ENCODE peak calls at places on chromosomes 3 and 15, in six cellular contexts. X, C, J, L, G and B are unnamed samples.

GRCh38 chr15:74035121-74035829 is 40.8 kb downstream of the PML start:
- DNase-seq in G (no peak), J (no peak), L (no peak), C (no peak), X (no peak), B (no peak)

GRCh38 chr3:32222950-32223349 is 15.5 kb upstream of the CMTM8 start:
- DNase-seq in G (no peak), L (no peak), C (no peak), X (no peak), J (no peak), B (no peak)

GRCh38 chr3:59559721-59560514 is 510.1 kb upstream of the CFAP20DC start:
- DNase-seq in C (no peak), L (no peak), J (no peak), G (no peak), X (no peak), B (no peak)

GRCh38 chr15:65049418-65049840 is 4.2 kb downstream of the SLC51B start:
- DNase-seq in X (peak), J (peak), G (peak), L (peak), C (peak), B (peak)

GRCh38 chr3:46312996-46313395 is 40.9 kb upstream of the CCR2 start:
- DNase-seq in J (no peak), G (peak), C (no peak), X (no peak), L (peak), B (no peak)

GRCh38 chr15:62549345-62549970 is 384.4 kb upstream of the C2CD4B start:
- DNase-seq in G (no peak), C (no peak), J (peak), X (peak), L (no peak), B (peak)

GRCh38 chr3:187264051-187264450 is 27.5 kb downstream of the MASP1 start:
- DNase-seq in G (no peak), C (no peak), J (peak), L (no peak), X (no peak), B (no peak)

GRCh38 chr3:177426151-177426904 is 229.0 kb upstream of the TBL1XR1 start:
- DNase-seq in C (no peak), X (no peak), J (no peak), G (no peak), L (no peak), B (no peak)

GRCh38 chr15:63870403-63871209 is 36.9 kb upstream of the HERC1 start:
- DNase-seq in X (peak), G (no peak), J (peak), C (peak), L (no peak), B (no peak)

GRCh38 chr3:130609580-130609979 is 92.6 kb downstream of the COL6A6 start:
- DNase-seq in C (no peak), J (no peak), G (no peak), X (no peak), L (no peak), B (no peak)

GRCh38 chr3:34864011-34864410 is 775.3 kb upstream of the ARPP21 start:
- DNase-seq in L (no peak), G (no peak), J (no peak), C (no peak), X (no peak), B (no peak)

GRCh38 chr3:50201573-50202315 is 3.3 kb upstream of the SLC38A3 start:
- DNase-seq in L (no peak), X (no peak), C (no peak), J (no peak), G (no peak), B (no peak)

GRCh38 chr3:41131224-41131623 is 68.1 kb upstream of the CTNNB1 start:
- DNase-seq in L (no peak), J (no peak), C (peak), G (no peak), X (peak), B (no peak)

GRCh38 chr15:84588053-84588874 is 12.5 kb upstream of the ZSCAN2 start:
- DNase-seq in L (peak), C (peak), G (peak), J (peak), X (peak), B (peak)

GRCh38 chr3:14846481-14846880 is 27.7 kb downstream of the FGD5 start:
- DNase-seq in L (no peak), X (no peak), C (no peak), J (no peak), G (peak), B (no peak)

GRCh38 chr15:72276326-72276700 is 4.0 kb upstream of the PARP6 start:
- DNase-seq in C (no peak), G (no peak), X (no peak), L (no peak), J (no peak), B (no peak)

GRCh38 chr3:151971814-151972579 is 98.6 kb downstream of the SUCNR1 start:
- DNase-seq in X (peak), J (no peak), C (no peak), L (no peak), G (no peak), B (no peak)

GRCh38 chr15:23629234-23629805 is 18.3 kb downstream of the MAGEL2 start:
- DNase-seq in C (no peak), L (no peak), J (no peak), G (no peak), X (peak), B (peak)

GRCh38 chr3:140529096-140529495 is 148.8 kb upstream of the TRIM42 start:
- DNase-seq in C (no peak), X (no peak), J (no peak), G (no peak), L (no peak), B (no peak)

GRCh38 chr3:58383904-58384303 is 49.7 kb downstream of the PDHB start:
- DNase-seq in G (no peak), J (no peak), C (no peak), L (peak), X (no peak), B (no peak)

GRCh38 chr15:59247364-59247763 is 40.7 kb downstream of the LDHAL6B start:
- DNase-seq in L (peak), G (no peak), X (peak), J (peak), C (peak), B (peak)

GRCh38 chr15:62052714-62053113 is 7.5 kb downstream of the VPS13C start:
- DNase-seq in J (no peak), X (no peak), G (no peak), L (no peak), C (no peak), B (no peak)

GRCh38 chr3:106161236-106161635 is 292.4 kb upstream of the CBLB start:
- DNase-seq in C (no peak), J (no peak), L (no peak), G (no peak), X (peak), B (no peak)

GRCh38 chr3:167100651-167101050 is 279.4 kb downstream of the ZBBX start:
- DNase-seq in X (no peak), J (no peak), L (no peak), G (no peak), C (no peak), B (no peak)

GRCh38 chr3:51622868-51623267 is 48.2 kb upstream of the TEX264 start:
- DNase-seq in X (no peak), G (no peak), C (no peak), L (no peak), J (no peak), B (peak)

GRCh38 chr3:116087431-116087830 is 357.9 kb downstream of the LSAMP start:
- DNase-seq in L (no peak), J (no peak), C (no peak), G (no peak), X (no peak), B (no peak)

GRCh38 chr3:105365536-105366301 is 990 bp upstream of the ALCAM start:
- DNase-seq in C (no peak), J (no peak), X (peak), G (peak), L (no peak), B (peak)

GRCh38 chr3:183698318-183698731 is 728 bp downstream of the YEATS2 start:
- DNase-seq in G (peak), J (peak), X (peak), L (no peak), C (no peak), B (peak)

GRCh38 chr15:70509282-70510272 is 253.8 kb downstream of the UACA start:
- DNase-seq in J (no peak), L (no peak), X (no peak), G (no peak), C (no peak), B (no peak)

GRCh38 chr3:43072361-43072760 is 33.5 kb downstream of the POMGNT2 start:
- DNase-seq in C (no peak), G (no peak), X (no peak), L (no peak), J (no peak), B (no peak)

GRCh38 chr3:8882171-8882593 is 81.1 kb downstream of the RAD18 start:
- DNase-seq in G (no peak), L (no peak), C (no peak), X (peak), J (no peak), B (no peak)

GRCh38 chr15:74552761-74553441 is 11.9 kb downstream of the ARID3B start:
- DNase-seq in L (no peak), C (no peak), G (no peak), J (no peak), X (no peak), B (no peak)

GRCh38 chr3:43707266-43707665 is 16.5 kb downstream of the ABHD5 start:
- DNase-seq in J (peak), L (peak), C (no peak), G (no peak), X (no peak), B (no peak)

GRCh38 chr3:185555948-185556347 is 3.6 kb upstream of the LIPH start:
- DNase-seq in X (no peak), L (no peak), G (no peak), C (no peak), J (no peak), B (no peak)

GRCh38 chr3:185559706-185560090 is 7.3 kb upstream of the LIPH start:
- DNase-seq in J (no peak), X (no peak), G (no peak), C (no peak), L (no peak), B (no peak)

GRCh38 chr3:185549651-185550111 is 2.7 kb downstream of the LIPH start:
- DNase-seq in C (no peak), J (no peak), L (no peak), G (no peak), X (no peak), B (no peak)

GRCh38 chr3:185558395-185558794 is 6.0 kb upstream of the LIPH start:
- DNase-seq in G (no peak), J (no peak), C (no peak), X (no peak), L (peak), B (no peak)

DNA sequence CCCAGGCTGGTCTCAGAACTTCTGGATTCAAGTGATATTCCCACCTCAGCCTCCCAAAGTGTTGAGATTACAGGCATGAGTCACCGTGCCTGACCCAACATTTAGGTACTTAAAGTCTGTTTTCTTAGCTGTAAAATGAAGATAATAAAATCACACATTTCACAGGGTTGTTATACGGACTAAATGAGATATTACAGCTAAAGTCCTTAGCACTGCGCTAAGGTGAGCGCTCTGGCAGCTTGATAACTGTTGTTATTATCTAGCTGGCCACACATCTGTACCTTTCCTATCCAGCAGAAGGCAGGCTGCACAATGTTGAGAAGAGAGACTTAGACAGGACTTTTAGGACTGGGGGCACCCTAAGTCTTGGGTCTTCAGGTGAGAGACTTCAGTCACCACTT is 2.7 kb upstream of the LIPH start:
- DNase-seq in L (no peak), J (no peak), G (no peak), C (no peak), X (no peak), B (no peak)
- TF ChIP-seq POLR2AphosphoS5 in L (no peak), J (no peak), G (no peak), C (no peak), X (no peak), B (no peak)

GRCh38 chr15:31360843-31361763 is 34.5 kb downstream of the KLF13 start:
- DNase-seq in G (no peak), X (peak), J (no peak), C (no peak), L (no peak), B (peak)
- H3K27ac ChIP-seq in G (peak), X (no peak), J (no peak), C (no peak), L (peak), B (peak)

GRCh38 chr15:57560976-57561711 is 30.6 kb upstream of the MYZAP start:
- DNase-seq in G (peak), J (peak), L (peak), X (peak), C (no peak), B (peak)
- TF ChIP-seq POLR2AphosphoS5 in G (no peak), J (peak), L (peak), X (no peak), C (no peak), B (no peak)

DNA sequence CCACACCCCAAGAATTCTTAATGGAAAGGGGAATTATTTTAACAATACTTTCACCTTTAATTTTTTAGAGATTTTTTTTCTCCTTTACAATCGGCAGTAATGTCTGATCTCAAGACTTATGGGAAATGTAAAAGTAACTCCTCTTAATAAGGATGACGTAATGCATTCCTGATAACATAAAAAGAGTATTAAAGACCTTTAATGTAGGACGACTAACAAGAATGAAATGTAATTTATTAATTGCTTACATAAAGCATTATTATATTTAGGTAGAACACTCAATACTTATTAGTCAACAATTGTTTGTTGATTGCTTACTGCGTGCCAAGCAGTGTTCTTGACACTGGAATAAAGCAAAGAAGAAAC is 416.8 kb upstream of the NAALADL2 start:
- DNase-seq in C (no peak), X (no peak), J (no peak), G (no peak), L (no peak), B (no peak)
- H3K27ac ChIP-seq in C (no peak), X (no peak), J (peak), G (peak), L (peak), B (peak)

DNA sequence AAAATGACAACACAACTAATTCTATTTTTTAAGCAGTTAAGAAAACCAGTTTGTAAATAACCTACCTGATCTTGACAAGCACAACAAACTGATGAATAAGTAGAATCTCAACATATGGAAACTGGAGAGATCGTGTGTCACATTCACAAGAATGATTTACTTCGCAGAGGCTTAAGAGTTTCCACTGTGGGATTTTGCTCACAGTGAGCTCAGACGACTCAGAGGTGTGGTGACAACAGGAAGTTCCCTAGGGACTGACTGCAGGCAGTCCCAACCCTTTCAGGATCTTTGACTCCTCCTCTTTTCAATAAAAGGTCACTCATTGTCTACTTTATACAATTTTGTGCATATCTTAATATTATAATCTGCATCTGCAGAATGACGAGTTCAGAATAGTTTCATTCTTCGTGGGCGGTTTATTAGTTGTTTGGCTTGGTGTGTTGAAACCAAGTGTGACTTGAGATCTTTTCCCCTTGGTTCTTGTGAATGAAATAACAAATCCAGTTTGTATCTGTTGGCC is at the start of gene LIPH:
- DNase-seq in C (no peak), G (no peak), X (peak), L (peak), J (no peak), B (no peak)
- TF ChIP-seq POLR2AphosphoS5 in C (no peak), G (no peak), X (no peak), L (peak), J (no peak), B (no peak)

DNA sequence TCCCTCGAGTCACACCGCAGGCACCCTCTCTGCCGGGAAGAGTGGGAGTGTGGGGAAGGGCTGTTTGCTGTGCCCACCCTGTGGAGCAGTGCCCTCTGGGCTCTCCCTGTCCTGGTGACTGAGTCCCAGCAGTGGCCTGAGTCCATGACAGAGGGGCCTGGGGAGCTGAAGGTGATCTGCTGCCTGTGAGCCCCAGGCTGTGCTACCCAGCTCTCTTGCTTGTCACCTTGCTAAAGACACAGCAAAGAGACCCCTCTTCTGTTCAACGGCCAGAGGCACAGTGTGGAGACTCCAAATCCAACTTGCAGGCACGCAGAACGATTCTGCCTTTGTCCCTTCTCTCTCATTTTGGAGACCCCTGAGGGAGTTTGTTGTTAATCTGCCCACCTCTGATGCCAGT is 232.6 kb downstream of the OPA1 start:
- DNase-seq in X (no peak), G (no peak), L (no peak), J (no peak), C (no peak), B (no peak)
- H3K27ac ChIP-seq in X (no peak), G (no peak), L (no peak), J (no peak), C (no peak), B (no peak)

GRCh38 chr3:150936693-150937092 is 31.5 kb upstream of the MINDY4B start:
- DNase-seq in L (no peak), C (no peak), G (no peak), J (no peak), X (no peak), B (no peak)
- TF ChIP-seq POLR2AphosphoS5 in L (no peak), C (no peak), G (no peak), J (no peak), X (no peak), B (no peak)

GRCh38 chr3:99637041-99637380 is 1.4 kb upstream of the COL8A1 start:
- DNase-seq in J (peak), G (no peak), C (no peak), X (peak), L (no peak), B (no peak)

GRCh38 chr3:99635348-99635747 is 3.0 kb upstream of the COL8A1 start:
- DNase-seq in G (no peak), C (no peak), J (no peak), L (no peak), X (no peak), B (no peak)

GRCh38 chr3:99639579-99639978 is 1.2 kb downstream of the COL8A1 start:
- DNase-seq in C (no peak), X (no peak), J (peak), L (no peak), G (no peak), B (no peak)

GRCh38 chr3:99638244-99638948 is at the start of gene COL8A1:
- DNase-seq in C (no peak), L (peak), X (peak), G (peak), J (peak), B (no peak)

GRCh38 chr3:99637381-99638111 is 848 bp upstream of the COL8A1 start:
- DNase-seq in C (no peak), X (peak), G (no peak), J (peak), L (no peak), B (peak)
- H3K27ac ChIP-seq in C (no peak), X (no peak), G (peak), J (peak), L (peak), B (peak)

GRCh38 chr3:123489400-123490004 is 40.6 kb upstream of the ADCY5 start:
- DNase-seq in L (peak), X (peak), J (peak), C (peak), G (peak), B (peak)
- TF ChIP-seq POLR2AphosphoS5 in L (no peak), X (no peak), J (no peak), C (no peak), G (no peak), B (no peak)

GRCh38 chr15:75648156-75649000 is 666 bp downstream of the SNX33 start:
- DNase-seq in C (no peak), X (peak), G (peak), L (peak), J (no peak), B (peak)

GRCh38 chr15:75649848-75650247 is 2.1 kb downstream of the SNX33 start:
- DNase-seq in C (no peak), L (no peak), X (no peak), J (no peak), G (peak), B (no peak)

GRCh38 chr15:75647370-75648155 is at the start of gene SNX33:
- DNase-seq in C (peak), G (peak), X (peak), J (peak), L (peak), B (peak)

GRCh38 chr15:75650908-75651809 is 3.4 kb downstream of the SNX33 start:
- DNase-seq in L (no peak), C (no peak), X (no peak), G (peak), J (peak), B (no peak)

DNA sequence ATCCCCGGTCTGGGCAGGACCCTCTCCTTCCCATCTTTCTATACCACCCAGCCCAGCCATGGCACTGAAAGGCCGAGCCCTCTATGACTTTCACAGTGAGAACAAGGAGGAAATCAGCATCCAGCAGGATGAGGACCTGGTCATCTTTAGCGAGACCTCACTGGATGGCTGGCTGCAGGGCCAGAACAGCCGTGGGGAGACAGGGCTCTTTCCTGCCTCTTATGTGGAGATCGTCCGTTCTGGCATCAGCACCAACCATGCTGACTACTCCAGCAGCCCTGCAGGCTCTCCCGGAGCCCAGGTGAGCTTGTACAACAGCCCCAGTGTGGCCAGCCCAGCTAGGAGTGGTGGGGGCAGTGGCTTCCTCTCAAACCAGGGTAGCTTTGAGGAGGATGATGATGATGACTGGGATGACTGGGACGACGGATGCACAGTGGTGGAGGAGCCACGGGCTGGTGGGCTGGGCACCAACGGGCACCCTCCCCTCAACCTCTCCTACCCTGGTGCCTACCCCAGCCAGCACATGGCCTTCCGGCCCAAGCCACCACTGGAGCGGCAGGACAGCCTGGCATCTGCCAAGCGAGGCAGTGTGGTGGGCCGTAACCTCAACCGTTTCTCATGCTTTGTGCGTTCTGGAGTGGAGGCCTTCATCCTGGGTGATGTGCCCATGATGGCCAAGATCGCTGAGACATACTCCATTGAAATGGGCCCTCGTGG is 1.5 kb downstream of the SNX33 start:
- DNase-seq in L (no peak), X (no peak), J (no peak), C (no peak), G (peak), B (no peak)
- H3K27ac ChIP-seq in L (peak), X (no peak), J (no peak), C (no peak), G (peak), B (peak)